ENCODE peak calls at places on chromosomes 1 and 21, in eight cellular contexts. One of them, this sample, is unnamed.

GRCh38 chr1:26351591-26352337 is 2.2 kb downstream of the CRYBG2 start:
- DNase-seq in AG04450: no peak
- DNase-seq in left kidney: no peak
- DNase-seq in stimulated activated CD4-positive, alpha-beta T cell treated with anti-CD3 and anti-CD28 coated beads, Interleukin-1b, Interleukin-23, amount 100 ng/mL, for 24 hours: no peak
- DNase-seq in AG08396: no peak
- DNase-seq in SHP77: no peak
- DNase-seq in T47D: no peak
- DNase-seq in AG04449: peak
- DNase-seq in this sample: no peak

GRCh38 chr1:173507847-173508209 is 30.7 kb downstream of the PRDX6 start:
- DNase-seq in AG04450: no peak
- DNase-seq in left kidney: peak
- DNase-seq in stimulated activated CD4-positive, alpha-beta T cell treated with anti-CD3 and anti-CD28 coated beads, Interleukin-1b, Interleukin-23, amount 100 ng/mL, for 24 hours: no peak
- DNase-seq in AG08396: no peak
- DNase-seq in SHP77: no peak
- DNase-seq in T47D: no peak
- DNase-seq in AG04449: no peak
- DNase-seq in this sample: no peak

GRCh38 chr21:45865106-45865835 is 116.3 kb upstream of the COL6A1 start:
- DNase-seq in AG04450: peak
- DNase-seq in left kidney: no peak
- DNase-seq in stimulated activated CD4-positive, alpha-beta T cell treated with anti-CD3 and anti-CD28 coated beads, Interleukin-1b, Interleukin-23, amount 100 ng/mL, for 24 hours: no peak
- DNase-seq in AG08396: peak
- DNase-seq in SHP77: no peak
- DNase-seq in T47D: no peak
- DNase-seq in AG04449: peak
- DNase-seq in this sample: no peak

GRCh38 chr1:223180803-223181321 is 37.8 kb upstream of the TLR5 start:
- DNase-seq in AG04450: no peak
- DNase-seq in left kidney: no peak
- DNase-seq in stimulated activated CD4-positive, alpha-beta T cell treated with anti-CD3 and anti-CD28 coated beads, Interleukin-1b, Interleukin-23, amount 100 ng/mL, for 24 hours: no peak
- DNase-seq in AG08396: no peak
- DNase-seq in SHP77: no peak
- DNase-seq in T47D: no peak
- DNase-seq in AG04449: no peak
- DNase-seq in this sample: no peak

GRCh38 chr1:109765483-109765815 is 1.7 kb upstream of the EPS8L3 start:
- DNase-seq in AG04450: no peak
- DNase-seq in left kidney: no peak
- DNase-seq in stimulated activated CD4-positive, alpha-beta T cell treated with anti-CD3 and anti-CD28 coated beads, Interleukin-1b, Interleukin-23, amount 100 ng/mL, for 24 hours: no peak
- DNase-seq in AG08396: no peak
- DNase-seq in SHP77: no peak
- DNase-seq in T47D: no peak
- DNase-seq in AG04449: no peak
- DNase-seq in this sample: no peak

GRCh38 chr1:100785399-100786082 is 66.0 kb downstream of the VCAM1 start:
- DNase-seq in AG04450: no peak
- DNase-seq in left kidney: no peak
- DNase-seq in stimulated activated CD4-positive, alpha-beta T cell treated with anti-CD3 and anti-CD28 coated beads, Interleukin-1b, Interleukin-23, amount 100 ng/mL, for 24 hours: no peak
- DNase-seq in AG08396: peak
- DNase-seq in SHP77: no peak
- DNase-seq in T47D: no peak
- DNase-seq in AG04449: no peak
- DNase-seq in this sample: no peak

GRCh38 chr1:116033322-116033721 is 57.0 kb downstream of the SLC22A15 start:
- DNase-seq in AG04450: no peak
- DNase-seq in left kidney: no peak
- DNase-seq in stimulated activated CD4-positive, alpha-beta T cell treated with anti-CD3 and anti-CD28 coated beads, Interleukin-1b, Interleukin-23, amount 100 ng/mL, for 24 hours: no peak
- DNase-seq in AG08396: no peak
- DNase-seq in SHP77: no peak
- DNase-seq in T47D: no peak
- DNase-seq in AG04449: no peak
- DNase-seq in this sample: no peak

GRCh38 chr1:56404066-56404465 is 175.3 kb downstream of the PLPP3 start:
- DNase-seq in AG04450: no peak
- DNase-seq in left kidney: no peak
- DNase-seq in stimulated activated CD4-positive, alpha-beta T cell treated with anti-CD3 and anti-CD28 coated beads, Interleukin-1b, Interleukin-23, amount 100 ng/mL, for 24 hours: no peak
- DNase-seq in AG08396: no peak
- DNase-seq in SHP77: no peak
- DNase-seq in T47D: no peak
- DNase-seq in AG04449: no peak
- DNase-seq in this sample: no peak

GRCh38 chr1:198295975-198296374 is 139.2 kb downstream of the NEK7 start:
- DNase-seq in AG04450: no peak
- DNase-seq in left kidney: peak
- DNase-seq in stimulated activated CD4-positive, alpha-beta T cell treated with anti-CD3 and anti-CD28 coated beads, Interleukin-1b, Interleukin-23, amount 100 ng/mL, for 24 hours: no peak
- DNase-seq in AG08396: no peak
- DNase-seq in SHP77: no peak
- DNase-seq in T47D: no peak
- DNase-seq in AG04449: no peak
- DNase-seq in this sample: no peak

GRCh38 chr1:109765896-109766615 is 2.3 kb upstream of the EPS8L3 start:
- DNase-seq in AG04450: no peak
- DNase-seq in left kidney: no peak
- DNase-seq in stimulated activated CD4-positive, alpha-beta T cell treated with anti-CD3 and anti-CD28 coated beads, Interleukin-1b, Interleukin-23, amount 100 ng/mL, for 24 hours: no peak
- DNase-seq in AG08396: no peak
- DNase-seq in SHP77: no peak
- DNase-seq in T47D: no peak
- DNase-seq in AG04449: no peak
- DNase-seq in this sample: no peak

GRCh38 chr1:8816831-8817412 is 518 bp downstream of the RERE start:
- DNase-seq in AG04450: no peak
- DNase-seq in left kidney: peak
- DNase-seq in stimulated activated CD4-positive, alpha-beta T cell treated with anti-CD3 and anti-CD28 coated beads, Interleukin-1b, Interleukin-23, amount 100 ng/mL, for 24 hours: no peak
- DNase-seq in AG08396: no peak
- DNase-seq in SHP77: no peak
- DNase-seq in T47D: peak
- DNase-seq in AG04449: no peak
- DNase-seq in this sample: no peak

GRCh38 chr1:192516776-192517297 is 58.7 kb upstream of the RGS1 start:
- DNase-seq in AG04450: no peak
- DNase-seq in left kidney: peak
- DNase-seq in stimulated activated CD4-positive, alpha-beta T cell treated with anti-CD3 and anti-CD28 coated beads, Interleukin-1b, Interleukin-23, amount 100 ng/mL, for 24 hours: no peak
- DNase-seq in AG08396: no peak
- DNase-seq in SHP77: no peak
- DNase-seq in T47D: no peak
- DNase-seq in AG04449: no peak
- DNase-seq in this sample: no peak

GRCh38 chr1:28273216-28273860 is 14.0 kb downstream of the SESN2 start:
- DNase-seq in AG04450: no peak
- DNase-seq in left kidney: no peak
- DNase-seq in stimulated activated CD4-positive, alpha-beta T cell treated with anti-CD3 and anti-CD28 coated beads, Interleukin-1b, Interleukin-23, amount 100 ng/mL, for 24 hours: no peak
- DNase-seq in AG08396: no peak
- DNase-seq in SHP77: no peak
- DNase-seq in T47D: no peak
- DNase-seq in AG04449: no peak
- DNase-seq in this sample: no peak

GRCh38 chr1:237324226-237324625 is 282.2 kb downstream of the RYR2 start:
- DNase-seq in AG04450: no peak
- DNase-seq in left kidney: no peak
- DNase-seq in stimulated activated CD4-positive, alpha-beta T cell treated with anti-CD3 and anti-CD28 coated beads, Interleukin-1b, Interleukin-23, amount 100 ng/mL, for 24 hours: no peak
- DNase-seq in AG08396: no peak
- DNase-seq in SHP77: no peak
- DNase-seq in T47D: no peak
- DNase-seq in AG04449: no peak
- DNase-seq in this sample: no peak

GRCh38 chr1:156625436-156626078 is 6.3 kb downstream of the HAPLN2 start:
- DNase-seq in AG04450: no peak
- DNase-seq in left kidney: peak
- DNase-seq in stimulated activated CD4-positive, alpha-beta T cell treated with anti-CD3 and anti-CD28 coated beads, Interleukin-1b, Interleukin-23, amount 100 ng/mL, for 24 hours: no peak
- DNase-seq in AG08396: peak
- DNase-seq in SHP77: peak
- DNase-seq in T47D: peak
- DNase-seq in AG04449: no peak
- DNase-seq in this sample: no peak

GRCh38 chr1:9280015-9280860 is 12.5 kb upstream of the SPSB1 start:
- DNase-seq in AG04450: no peak
- DNase-seq in left kidney: no peak
- DNase-seq in stimulated activated CD4-positive, alpha-beta T cell treated with anti-CD3 and anti-CD28 coated beads, Interleukin-1b, Interleukin-23, amount 100 ng/mL, for 24 hours: no peak
- DNase-seq in AG08396: peak
- DNase-seq in SHP77: peak
- DNase-seq in T47D: no peak
- DNase-seq in AG04449: no peak
- DNase-seq in this sample: no peak

GRCh38 chr1:228935198-228935663 is 200.0 kb downstream of the RHOU start:
- DNase-seq in AG04450: no peak
- DNase-seq in left kidney: no peak
- DNase-seq in stimulated activated CD4-positive, alpha-beta T cell treated with anti-CD3 and anti-CD28 coated beads, Interleukin-1b, Interleukin-23, amount 100 ng/mL, for 24 hours: no peak
- DNase-seq in AG08396: no peak
- DNase-seq in SHP77: no peak
- DNase-seq in T47D: no peak
- DNase-seq in AG04449: no peak
- DNase-seq in this sample: no peak

GRCh38 chr1:104072915-104073371 is 323.2 kb downstream of the AMY1C start:
- DNase-seq in AG04450: no peak
- DNase-seq in left kidney: peak
- DNase-seq in stimulated activated CD4-positive, alpha-beta T cell treated with anti-CD3 and anti-CD28 coated beads, Interleukin-1b, Interleukin-23, amount 100 ng/mL, for 24 hours: no peak
- DNase-seq in AG08396: no peak
- DNase-seq in SHP77: no peak
- DNase-seq in T47D: no peak
- DNase-seq in AG04449: no peak
- DNase-seq in this sample: no peak

GRCh38 chr1:206581571-206581981 is 30.7 kb downstream of the EIF2D start:
- DNase-seq in AG04450: no peak
- DNase-seq in left kidney: no peak
- DNase-seq in stimulated activated CD4-positive, alpha-beta T cell treated with anti-CD3 and anti-CD28 coated beads, Interleukin-1b, Interleukin-23, amount 100 ng/mL, for 24 hours: no peak
- DNase-seq in AG08396: no peak
- DNase-seq in SHP77: no peak
- DNase-seq in T47D: no peak
- DNase-seq in AG04449: no peak
- DNase-seq in this sample: no peak

GRCh38 chr1:202697038-202697437 is 13.2 kb downstream of the SYT2 start:
- DNase-seq in AG04450: no peak
- DNase-seq in left kidney: no peak
- DNase-seq in stimulated activated CD4-positive, alpha-beta T cell treated with anti-CD3 and anti-CD28 coated beads, Interleukin-1b, Interleukin-23, amount 100 ng/mL, for 24 hours: no peak
- DNase-seq in AG08396: no peak
- DNase-seq in SHP77: peak
- DNase-seq in T47D: no peak
- DNase-seq in AG04449: no peak
- DNase-seq in this sample: no peak

GRCh38 chr1:50697440-50698421 is 262.3 kb downstream of the FAF1 start:
- DNase-seq in AG04450: peak
- DNase-seq in left kidney: no peak
- DNase-seq in stimulated activated CD4-positive, alpha-beta T cell treated with anti-CD3 and anti-CD28 coated beads, Interleukin-1b, Interleukin-23, amount 100 ng/mL, for 24 hours: no peak
- DNase-seq in AG08396: no peak
- DNase-seq in SHP77: no peak
- DNase-seq in T47D: no peak
- DNase-seq in AG04449: peak
- DNase-seq in this sample: no peak

This sample was measured in LNCaP clone FGC.